ENCODE peak calls at places on chromosomes 7 and 10, in eight cellular contexts. Z is adrenal gland, K is IMR-90, W is BJ, Q is fibroblast of mammary gland, F is psoas muscle, L is esophagus muscularis mucosa, X is AG04450. J is an unnamed sample.
A peak's percentile ranks its signal among the peaks of the same experiment; 100 is the strongest.

GRCh38 chr10:127142831-127143230 is 53.6 kb downstream of the INSYN2A start:
- DNase-seq in Z (no peak), K (no peak), W (no peak), Q (no peak), F (no peak), L (no peak), X (no peak), J (no peak)

GRCh38 chr7:66699998-66700397 is 40.5 kb upstream of the RABGEF1 start:
- DNase-seq in Z (peak; percentile 36), K (no peak), W (no peak), Q (peak; percentile 8), F (no peak), L (no peak), X (no peak), J (no peak)

GRCh38 chr7:82173400-82174021 is 270.1 kb downstream of the CACNA2D1 start:
- DNase-seq in Z (no peak), K (no peak), W (no peak), Q (no peak), F (no peak), L (no peak), X (no peak), J (no peak)

GRCh38 chr10:59090804-59091203 is 85.6 kb upstream of the PHYHIPL start:
- DNase-seq in Z (no peak), K (no peak), W (no peak), Q (no peak), F (no peak), L (peak; percentile 31), X (no peak), J (no peak)

GRCh38 chr7:139560678-139561077 is 37.2 kb downstream of the CLEC2L start:
- DNase-seq in Z (peak; percentile 14), K (no peak), W (no peak), Q (no peak), F (no peak), L (no peak), X (no peak), J (no peak)

GRCh38 chr10:94439275-94439861 is 37.0 kb downstream of the TBC1D12 start:
- DNase-seq in Z (no peak), K (peak; percentile 3), W (no peak), Q (peak; percentile 35), F (peak; percentile 49), L (no peak), X (no peak), J (no peak)

GRCh38 chr10:29712108-29712507 is 77.3 kb upstream of the SVIL start:
- DNase-seq in Z (no peak), K (peak; percentile 71), W (no peak), Q (no peak), F (no peak), L (no peak), X (no peak), J (peak; percentile 30)

GRCh38 chr10:80598084-80598798 is 60.5 kb downstream of the SH2D4B start:
- DNase-seq in Z (no peak), K (no peak), W (no peak), Q (no peak), F (no peak), L (no peak), X (no peak), J (no peak)

GRCh38 chr10:75208177-75208576 is 2.4 kb upstream of the VDAC2 start:
- DNase-seq in Z (no peak), K (peak; percentile 90), W (no peak), Q (peak; percentile 81), F (no peak), L (no peak), X (no peak), J (no peak)

GRCh38 chr7:46909601-46910051 is 672.3 kb downstream of the TNS3 start:
- DNase-seq in Z (no peak), K (peak; percentile 70), W (peak; percentile 87), Q (peak; percentile 89), F (no peak), L (no peak), X (no peak), J (no peak)

GRCh38 chr7:155195939-155196523 is 101.6 kb upstream of the INSIG1 start:
- DNase-seq in Z (no peak), K (no peak), W (no peak), Q (no peak), F (no peak), L (no peak), X (no peak), J (no peak)

GRCh38 chr7:16344927-16345326 is 76.4 kb downstream of the CRPPA start:
- DNase-seq in Z (no peak), K (no peak), W (no peak), Q (no peak), F (no peak), L (no peak), X (no peak), J (no peak)

GRCh38 chr7:127876393-127876792 is 154.8 kb downstream of the LRRC4 start:
- DNase-seq in Z (no peak), K (peak; percentile 75), W (peak; percentile 47), Q (peak; percentile 68), F (no peak), L (no peak), X (no peak), J (no peak)

GRCh38 chr10:116756277-116756676 is 13.9 kb upstream of the HSPA12A start:
- DNase-seq in Z (peak; percentile 77), K (peak; percentile 11), W (no peak), Q (no peak), F (no peak), L (no peak), X (no peak), J (no peak)

GRCh38 chr7:24304494-24305095 is 20.6 kb downstream of the NPY start:
- DNase-seq in Z (no peak), K (no peak), W (no peak), Q (no peak), F (no peak), L (no peak), X (no peak), J (peak; percentile 20)

GRCh38 chr7:111041577-111041976 is 49.4 kb upstream of the LRRN3 start:
- DNase-seq in Z (no peak), K (peak; percentile 1), W (no peak), Q (peak; percentile 3), F (no peak), L (no peak), X (no peak), J (no peak)

GRCh38 chr10:12699756-12700556 is 301.6 kb downstream of the CCDC3 start:
- DNase-seq in Z (no peak), K (no peak), W (no peak), Q (peak; percentile 27), F (no peak), L (no peak), X (no peak), J (no peak)

GRCh38 chr10:88848499-88848898 is 3.1 kb downstream of the ANKRD22 start:
- DNase-seq in Z (no peak), K (peak; percentile 87), W (peak; percentile 49), Q (peak; percentile 91), F (no peak), L (no peak), X (no peak), J (no peak)

GRCh38 chr10:82874671-82875070 is 999.7 kb downstream of the NRG3 start:
- DNase-seq in Z (no peak), K (no peak), W (no peak), Q (peak; percentile 38), F (no peak), L (no peak), X (no peak), J (no peak)

GRCh38 chr10:126421745-126422144 is 33.5 kb upstream of the ADAM12 start:
- DNase-seq in Z (no peak), K (peak; percentile 90), W (peak; percentile 86), Q (peak; percentile 99), F (no peak), L (no peak), X (peak; percentile 72), J (no peak)

GRCh38 chr10:78684954-78685353 is 383.8 kb upstream of the ZMIZ1 start:
- DNase-seq in Z (no peak), K (no peak), W (no peak), Q (no peak), F (no peak), L (no peak), X (no peak), J (no peak)

DNA sequence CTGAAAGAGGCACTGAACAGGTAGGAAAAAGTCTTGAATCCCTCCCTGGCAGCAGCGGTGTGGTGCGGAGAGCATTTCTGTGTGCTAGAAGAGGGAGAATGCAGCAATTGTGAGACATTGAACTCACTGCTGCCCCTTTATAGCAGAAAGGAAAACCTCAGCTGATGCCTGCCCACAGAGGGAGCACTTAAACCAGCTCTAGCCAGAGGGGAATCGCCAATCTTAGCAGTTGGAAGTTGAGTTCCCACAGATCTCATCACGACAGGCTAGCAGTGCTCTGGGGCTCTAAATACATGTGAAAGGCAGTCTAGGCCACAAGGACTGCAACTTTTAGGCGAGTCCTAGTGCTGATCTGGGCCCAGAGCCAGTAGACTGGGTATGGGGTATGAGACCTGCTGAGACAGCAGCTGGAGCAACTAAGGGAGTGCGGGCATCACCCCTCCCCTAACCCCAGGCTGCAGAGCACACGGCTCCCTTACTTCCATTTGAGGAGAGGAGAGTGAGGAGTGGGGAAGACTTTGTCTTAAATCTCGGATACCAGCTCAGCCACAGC is 25.2 kb upstream of the PRR15 start:
- DNase-seq in Z (no peak), K (no peak), W (no peak), Q (no peak), F (no peak), L (no peak), X (no peak), J (no peak)
- TF ChIP-seq CTCF in Z (no peak), K (no peak), W (no peak), Q (no peak), F (no peak), L (no peak), X (no peak), J (no peak)

GRCh38 chr10:60270426-60270825 is 119.2 kb downstream of the ANK3 start:
- DNase-seq in Z (no peak), K (peak; percentile 40), W (peak; percentile 19), Q (peak; percentile 62), F (no peak), L (no peak), X (no peak), J (no peak)
- TF ChIP-seq CTCF in Z (no peak), K (no peak), W (no peak), Q (no peak), F (no peak), L (no peak), X (no peak), J (no peak)

DNA sequence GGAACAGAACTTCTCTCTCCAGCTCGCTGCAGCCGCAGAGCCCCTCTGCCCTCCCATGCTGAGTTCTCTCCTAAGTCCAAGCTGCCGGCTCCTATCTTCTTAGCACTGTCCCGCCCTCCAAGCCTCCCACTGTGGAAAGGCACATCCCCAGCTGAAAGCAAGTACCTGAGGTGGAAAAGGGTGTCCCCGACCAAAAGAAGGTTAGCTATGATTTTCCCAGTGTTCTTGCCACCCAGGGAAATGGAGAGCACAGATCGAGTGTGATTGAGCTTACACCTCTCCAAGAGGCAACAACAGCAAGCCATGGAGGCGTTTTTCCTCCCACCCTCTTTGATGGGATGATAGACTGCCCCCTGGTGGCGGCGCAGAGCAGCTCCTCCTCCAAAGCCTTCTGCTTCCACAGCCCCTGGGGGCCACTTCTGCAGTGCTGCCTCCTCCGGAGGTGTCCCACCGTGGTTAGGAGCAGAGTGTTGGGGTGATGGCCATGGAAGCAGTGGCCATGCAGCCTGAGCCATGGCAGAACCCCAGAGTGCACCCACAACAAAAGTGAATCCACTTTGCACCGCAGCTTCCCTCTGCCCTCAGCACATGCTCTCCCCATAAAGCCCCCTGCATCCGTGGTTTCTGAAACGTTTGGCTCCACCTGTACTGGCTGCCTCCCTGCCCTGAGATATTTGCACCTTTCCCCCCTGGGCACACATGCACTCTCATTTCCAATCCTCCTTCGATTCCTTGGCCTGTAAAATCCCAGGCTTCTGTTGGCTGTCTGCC is 143.1 kb upstream of the STK17A start:
- DNase-seq in Z (peak; percentile 39), K (peak; percentile 47), W (no peak), Q (peak; percentile 60), F (peak; percentile 60), L (no peak), X (no peak), J (peak; percentile 67)
- TF ChIP-seq CTCF in Z (peak; percentile 46), K (peak; percentile 65), W (peak; percentile 81), Q (peak; percentile 85), F (peak; percentile 53), L (peak; percentile 65), X (peak; percentile 77), J (peak; percentile 76)

GRCh38 chr7:78985509-78985908 is 468.0 kb downstream of the MAGI2 start:
- DNase-seq in Z (no peak), K (no peak), W (no peak), Q (no peak), F (no peak), L (no peak), X (no peak), J (no peak)
- TF ChIP-seq CTCF in Z (no peak), K (peak; percentile 14), W (no peak), Q (no peak), F (no peak), L (no peak), X (peak; percentile 29), J (no peak)

J was measured in nephron progenitor cell.